ENCODE peak calls at places on chromosomes 12 and 14, in seven cellular contexts. A, S, C, R, I, L and D are unnamed samples.

GRCh38 chr12:52213541-52214420 is 19.3 kb upstream of the KRT7 start:
- DNase-seq in S (peak), R (peak), A (peak), I (peak), L (no peak), C (peak), D (peak)

GRCh38 chr14:71231521-71232393 is 324.5 kb downstream of the PCNX1 start:
- DNase-seq in I (no peak), R (peak), C (no peak), L (no peak), A (no peak), S (no peak), D (no peak)

GRCh38 chr12:31491819-31492598 is 98.9 kb downstream of the DENND5B start:
- DNase-seq in R (no peak), A (no peak), I (peak), S (no peak), L (peak), C (peak), D (peak)

GRCh38 chr12:3218150-3218845 is 141.1 kb downstream of the TSPAN9 start:
- DNase-seq in C (peak), A (no peak), R (no peak), L (no peak), S (no peak), I (peak), D (peak)

GRCh38 chr12:105067511-105068031 is 16.7 kb downstream of the ALDH1L2 start:
- DNase-seq in I (no peak), C (no peak), A (no peak), S (no peak), R (no peak), L (no peak), D (no peak)

GRCh38 chr12:111041091-111041490 is 120.7 kb upstream of the MYL2 start:
- DNase-seq in C (no peak), S (no peak), R (no peak), I (no peak), L (no peak), A (no peak), D (no peak)

GRCh38 chr12:52699373-52699772 is 4.0 kb downstream of the KRT77 start:
- DNase-seq in C (no peak), S (no peak), A (no peak), I (no peak), R (no peak), L (no peak), D (no peak)

GRCh38 chr14:94636744-94637412 is 24.7 kb downstream of the SERPINA3 start:
- DNase-seq in A (no peak), C (no peak), I (no peak), S (no peak), L (no peak), R (no peak), D (no peak)

GRCh38 chr14:103847954-103848719 is 762 bp upstream of the PPP1R13B start:
- DNase-seq in R (no peak), L (no peak), S (no peak), C (no peak), A (peak), I (peak), D (peak)

GRCh38 chr14:32560213-32560857 is 231.2 kb downstream of the AKAP6 start:
- DNase-seq in R (peak), I (peak), A (peak), C (peak), L (peak), S (no peak), D (peak)

GRCh38 chr14:72822946-72823611 is 70.8 kb downstream of the DPF3 start:
- DNase-seq in R (no peak), C (no peak), A (no peak), L (no peak), I (no peak), S (no peak), D (no peak)

GRCh38 chr14:104696671-104697316 is 7.4 kb downstream of the INF2 start:
- DNase-seq in L (no peak), A (no peak), R (no peak), C (no peak), I (no peak), S (no peak), D (no peak)

GRCh38 chr12:109612975-109613502 is 39.4 kb downstream of the MVK start:
- DNase-seq in R (peak), A (no peak), S (no peak), I (no peak), C (peak), L (no peak), D (no peak)

GRCh38 chr12:50230217-50230616 is 53.1 kb downstream of the LIMA1 start:
- DNase-seq in C (no peak), R (no peak), I (no peak), S (no peak), L (no peak), A (no peak), D (no peak)

GRCh38 chr12:120455302-120455701 is 9.1 kb downstream of the GATC start:
- DNase-seq in C (no peak), I (no peak), L (no peak), R (no peak), S (no peak), A (no peak), D (no peak)

GRCh38 chr12:56522486-56523193 is 1.0 kb downstream of the RBMS2 start:
- DNase-seq in L (no peak), C (peak), S (no peak), R (no peak), I (no peak), A (no peak), D (no peak)

GRCh38 chr12:107092669-107093546 is 441 bp downstream of the CRY1 start:
- DNase-seq in R (peak), S (peak), A (peak), I (peak), L (peak), C (peak), D (peak)

GRCh38 chr14:42994001-42994736 is 1387.5 kb downstream of the LRFN5 start:
- DNase-seq in I (no peak), C (no peak), S (no peak), A (no peak), L (peak), R (no peak), D (no peak)

GRCh38 chr12:10069099-10069498 is 29.7 kb downstream of the CLEC1A start:
- DNase-seq in I (no peak), S (no peak), R (no peak), L (peak), A (no peak), C (peak), D (no peak)

GRCh38 chr12:43277630-43278267 is 274.3 kb downstream of the ADAMTS20 start:
- DNase-seq in L (no peak), R (no peak), I (no peak), S (no peak), A (no peak), C (peak), D (no peak)

GRCh38 chr12:95942532-95943230 is at the start of gene CCDC38:
- DNase-seq in L (no peak), A (peak), S (peak), C (peak), I (peak), R (peak), D (peak)

GRCh38 chr12:10331642-10332239 is 24.1 kb downstream of the KLRD1 start:
- DNase-seq in A (no peak), S (no peak), L (peak), R (no peak), I (peak), C (peak), D (peak)